ENCODE peak calls at places on chromosomes 13 and 19, in six cellular contexts. One of them, this sample, is unnamed.

GRCh38 chr13:98172570-98173405 is 4.3 kb downstream of the RNF113B start:
- DNase-seq in esophagus squamous epithelium: no peak
- DNase-seq in neural progenitor cell: no peak
- DNase-seq in right atrium auricular region: no peak
- DNase-seq in Peyer's patch: no peak
- DNase-seq in RWPE2: no peak
- DNase-seq in this sample: no peak

GRCh38 chr13:90835826-90836225 is 511.7 kb upstream of the MIR17HG start:
- DNase-seq in esophagus squamous epithelium: no peak
- DNase-seq in neural progenitor cell: no peak
- DNase-seq in right atrium auricular region: no peak
- DNase-seq in Peyer's patch: no peak
- DNase-seq in RWPE2: no peak
- DNase-seq in this sample: no peak

GRCh38 chr13:109235901-109236300 is 550.5 kb downstream of the IRS2 start:
- DNase-seq in esophagus squamous epithelium: no peak
- DNase-seq in neural progenitor cell: no peak
- DNase-seq in right atrium auricular region: no peak
- DNase-seq in Peyer's patch: no peak
- DNase-seq in RWPE2: no peak
- DNase-seq in this sample: no peak

GRCh38 chr19:19618384-19619051 is at the start of gene PBX4:
- DNase-seq in esophagus squamous epithelium: peak; percentile 77
- DNase-seq in neural progenitor cell: peak; percentile 99
- DNase-seq in right atrium auricular region: peak; percentile 86
- DNase-seq in Peyer's patch: peak; percentile 99
- DNase-seq in RWPE2: peak; percentile 95
- DNase-seq in this sample: peak; percentile 90

GRCh38 chr19:18385675-18386542 is at the start of gene GDF15:
- DNase-seq in esophagus squamous epithelium: no peak
- DNase-seq in neural progenitor cell: peak; percentile 73
- DNase-seq in right atrium auricular region: no peak
- DNase-seq in Peyer's patch: peak; percentile 94
- DNase-seq in RWPE2: no peak
- DNase-seq in this sample: peak; percentile 94

GRCh38 chr13:27659466-27659865 is 37.8 kb downstream of the POLR1D start:
- DNase-seq in esophagus squamous epithelium: no peak
- DNase-seq in neural progenitor cell: no peak
- DNase-seq in right atrium auricular region: no peak
- DNase-seq in Peyer's patch: no peak
- DNase-seq in RWPE2: no peak
- DNase-seq in this sample: no peak

GRCh38 chr13:76885203-76886004 is 801 bp downstream of the KCTD12 start:
- DNase-seq in esophagus squamous epithelium: peak; percentile 21
- DNase-seq in neural progenitor cell: peak; percentile 79
- DNase-seq in right atrium auricular region: peak; percentile 83
- DNase-seq in Peyer's patch: peak; percentile 81
- DNase-seq in RWPE2: peak; percentile 70
- DNase-seq in this sample: peak; percentile 88

GRCh38 chr13:24217601-24218281 is 57.2 kb downstream of the SPATA13 start:
- DNase-seq in esophagus squamous epithelium: no peak
- DNase-seq in neural progenitor cell: no peak
- DNase-seq in right atrium auricular region: no peak
- DNase-seq in Peyer's patch: peak; percentile 85
- DNase-seq in RWPE2: no peak
- DNase-seq in this sample: no peak

GRCh38 chr19:28880735-28881401 is 332.1 kb downstream of the UQCRFS1 start:
- DNase-seq in esophagus squamous epithelium: no peak
- DNase-seq in neural progenitor cell: no peak
- DNase-seq in right atrium auricular region: no peak
- DNase-seq in Peyer's patch: no peak
- DNase-seq in RWPE2: no peak
- DNase-seq in this sample: no peak

GRCh38 chr19:1267441-1268391 is 1.4 kb upstream of the CIRBP start:
- DNase-seq in esophagus squamous epithelium: no peak
- DNase-seq in neural progenitor cell: peak; percentile 58
- DNase-seq in right atrium auricular region: no peak
- DNase-seq in Peyer's patch: no peak
- DNase-seq in RWPE2: no peak
- DNase-seq in this sample: no peak

GRCh38 chr13:104854007-104854406 is 1681.5 kb downstream of the EFNB2 start:
- DNase-seq in esophagus squamous epithelium: no peak
- DNase-seq in neural progenitor cell: peak; percentile 8
- DNase-seq in right atrium auricular region: no peak
- DNase-seq in Peyer's patch: no peak
- DNase-seq in RWPE2: no peak
- DNase-seq in this sample: no peak

GRCh38 chr19:9940778-9941177 is 4.5 kb upstream of the OLFM2 start:
- DNase-seq in esophagus squamous epithelium: no peak
- DNase-seq in neural progenitor cell: no peak
- DNase-seq in right atrium auricular region: no peak
- DNase-seq in Peyer's patch: no peak
- DNase-seq in RWPE2: no peak
- DNase-seq in this sample: no peak

GRCh38 chr13:20901668-20902437 is 693 bp downstream of the XPO4 start:
- DNase-seq in esophagus squamous epithelium: no peak
- DNase-seq in neural progenitor cell: peak; percentile 52
- DNase-seq in right atrium auricular region: no peak
- DNase-seq in Peyer's patch: peak; percentile 56
- DNase-seq in RWPE2: no peak
- DNase-seq in this sample: peak; percentile 36

GRCh38 chr19:6020972-6021805 is 43.2 kb upstream of the RANBP3 start:
- DNase-seq in esophagus squamous epithelium: no peak
- DNase-seq in neural progenitor cell: no peak
- DNase-seq in right atrium auricular region: no peak
- DNase-seq in Peyer's patch: no peak
- DNase-seq in RWPE2: no peak
- DNase-seq in this sample: peak; percentile 66

GRCh38 chr19:34409189-34410164 is 5.3 kb downstream of the PDCD2L start:
- DNase-seq in esophagus squamous epithelium: no peak
- DNase-seq in neural progenitor cell: no peak
- DNase-seq in right atrium auricular region: no peak
- DNase-seq in Peyer's patch: peak; percentile 13
- DNase-seq in RWPE2: peak; percentile 33
- DNase-seq in this sample: no peak

GRCh38 chr19:16519230-16519687 is 23.0 kb downstream of the CHERP start:
- DNase-seq in esophagus squamous epithelium: no peak
- DNase-seq in neural progenitor cell: no peak
- DNase-seq in right atrium auricular region: no peak
- DNase-seq in Peyer's patch: no peak
- DNase-seq in RWPE2: peak; percentile 58
- DNase-seq in this sample: no peak

GRCh38 chr13:55073000-55073399 is 2044.4 kb downstream of the OLFM4 start:
- DNase-seq in esophagus squamous epithelium: no peak
- DNase-seq in neural progenitor cell: no peak
- DNase-seq in right atrium auricular region: no peak
- DNase-seq in Peyer's patch: no peak
- DNase-seq in RWPE2: no peak
- DNase-seq in this sample: no peak

GRCh38 chr19:38514812-38515633 is 81.5 kb downstream of the RYR1 start:
- DNase-seq in esophagus squamous epithelium: no peak
- DNase-seq in neural progenitor cell: peak; percentile 83
- DNase-seq in right atrium auricular region: peak; percentile 71
- DNase-seq in Peyer's patch: peak; percentile 83
- DNase-seq in RWPE2: no peak
- DNase-seq in this sample: peak; percentile 76

GRCh38 chr13:113954046-113954841 is 19.6 kb downstream of the C13orf46 start:
- DNase-seq in esophagus squamous epithelium: no peak
- DNase-seq in neural progenitor cell: no peak
- DNase-seq in right atrium auricular region: no peak
- DNase-seq in Peyer's patch: no peak
- DNase-seq in RWPE2: no peak
- DNase-seq in this sample: peak; percentile 32

GRCh38 chr13:65966991-65967451 is 1263.1 kb downstream of the PCDH9 start:
- DNase-seq in esophagus squamous epithelium: no peak
- DNase-seq in neural progenitor cell: peak; percentile 53
- DNase-seq in right atrium auricular region: no peak
- DNase-seq in Peyer's patch: no peak
- DNase-seq in RWPE2: no peak
- DNase-seq in this sample: no peak

GRCh38 chr19:54454781-54455675 is 6.0 kb downstream of the LENG8 start:
- DNase-seq in esophagus squamous epithelium: no peak
- DNase-seq in neural progenitor cell: no peak
- DNase-seq in right atrium auricular region: no peak
- DNase-seq in Peyer's patch: no peak
- DNase-seq in RWPE2: peak; percentile 65
- DNase-seq in this sample: peak; percentile 75

GRCh38 chr19:29748996-29749395 is 33.9 kb upstream of the C19orf12 start:
- DNase-seq in esophagus squamous epithelium: no peak
- DNase-seq in neural progenitor cell: no peak
- DNase-seq in right atrium auricular region: no peak
- DNase-seq in Peyer's patch: no peak
- DNase-seq in RWPE2: no peak
- DNase-seq in this sample: no peak

GRCh38 chr19:610071-610800 is 20.6 kb downstream of the HCN2 start:
- DNase-seq in esophagus squamous epithelium: no peak
- DNase-seq in neural progenitor cell: no peak
- DNase-seq in right atrium auricular region: no peak
- DNase-seq in Peyer's patch: peak; percentile 78
- DNase-seq in RWPE2: no peak
- DNase-seq in this sample: no peak

GRCh38 chr19:33376423-33376822 is 2.9 kb downstream of the CEBPG start:
- DNase-seq in esophagus squamous epithelium: no peak
- DNase-seq in neural progenitor cell: no peak
- DNase-seq in right atrium auricular region: peak; percentile 94
- DNase-seq in Peyer's patch: peak; percentile 94
- DNase-seq in RWPE2: no peak
- DNase-seq in this sample: no peak

GRCh38 chr19:17246681-17247425 is 1.1 kb upstream of the NR2F6 start:
- DNase-seq in esophagus squamous epithelium: no peak
- DNase-seq in neural progenitor cell: no peak
- DNase-seq in right atrium auricular region: no peak
- DNase-seq in Peyer's patch: peak; percentile 79
- DNase-seq in RWPE2: no peak
- DNase-seq in this sample: peak; percentile 61

GRCh38 chr13:113110048-113110851 is 4.7 kb downstream of the F7 start:
- DNase-seq in esophagus squamous epithelium: no peak
- DNase-seq in neural progenitor cell: no peak
- DNase-seq in right atrium auricular region: no peak
- DNase-seq in Peyer's patch: peak; percentile 43
- DNase-seq in RWPE2: peak; percentile 41
- DNase-seq in this sample: no peak

GRCh38 chr19:33248553-33248953 is 22.9 kb upstream of the SLC7A10 start:
- DNase-seq in esophagus squamous epithelium: no peak
- DNase-seq in neural progenitor cell: no peak
- DNase-seq in right atrium auricular region: no peak
- DNase-seq in Peyer's patch: no peak
- DNase-seq in RWPE2: no peak
- DNase-seq in this sample: peak; percentile 65

GRCh38 chr13:101144808-101145419 is 271.4 kb downstream of the NALCN start:
- DNase-seq in esophagus squamous epithelium: no peak
- DNase-seq in neural progenitor cell: peak; percentile 72
- DNase-seq in right atrium auricular region: no peak
- DNase-seq in Peyer's patch: no peak
- DNase-seq in RWPE2: no peak
- DNase-seq in this sample: no peak

GRCh38 chr13:33556828-33557227 is 261.1 kb upstream of the RFC3 start:
- DNase-seq in esophagus squamous epithelium: no peak
- DNase-seq in neural progenitor cell: no peak
- DNase-seq in right atrium auricular region: no peak
- DNase-seq in Peyer's patch: no peak
- DNase-seq in RWPE2: no peak
- DNase-seq in this sample: no peak

GRCh38 chr13:99867535-99868271 is 103.9 kb downstream of the ZIC5 start:
- DNase-seq in esophagus squamous epithelium: no peak
- DNase-seq in neural progenitor cell: no peak
- DNase-seq in right atrium auricular region: no peak
- DNase-seq in Peyer's patch: no peak
- DNase-seq in RWPE2: no peak
- DNase-seq in this sample: no peak
- TF ChIP-seq CTCF in esophagus squamous epithelium: no peak
- TF ChIP-seq CTCF in neural progenitor cell: no peak
- TF ChIP-seq CTCF in right atrium auricular region: no peak
- TF ChIP-seq CTCF in Peyer's patch: no peak
- TF ChIP-seq CTCF in RWPE2: no peak
- TF ChIP-seq CTCF in this sample: no peak

GRCh38 chr13:43077906-43078305 is 54.5 kb downstream of the DNAJC15 start:
- DNase-seq in esophagus squamous epithelium: no peak
- DNase-seq in neural progenitor cell: peak; percentile 56
- DNase-seq in right atrium auricular region: no peak
- DNase-seq in Peyer's patch: no peak
- DNase-seq in RWPE2: no peak
- DNase-seq in this sample: no peak
- H3K27ac ChIP-seq in esophagus squamous epithelium: no peak overlapping the region
- H3K27ac ChIP-seq in neural progenitor cell: peak overlapping the region; percentile 56
- H3K27ac ChIP-seq in right atrium auricular region: no peak overlapping the region
- H3K27ac ChIP-seq in Peyer's patch: no peak overlapping the region
- H3K27ac ChIP-seq in RWPE2: no peak overlapping the region
- H3K27ac ChIP-seq in this sample: no peak overlapping the region

DNA sequence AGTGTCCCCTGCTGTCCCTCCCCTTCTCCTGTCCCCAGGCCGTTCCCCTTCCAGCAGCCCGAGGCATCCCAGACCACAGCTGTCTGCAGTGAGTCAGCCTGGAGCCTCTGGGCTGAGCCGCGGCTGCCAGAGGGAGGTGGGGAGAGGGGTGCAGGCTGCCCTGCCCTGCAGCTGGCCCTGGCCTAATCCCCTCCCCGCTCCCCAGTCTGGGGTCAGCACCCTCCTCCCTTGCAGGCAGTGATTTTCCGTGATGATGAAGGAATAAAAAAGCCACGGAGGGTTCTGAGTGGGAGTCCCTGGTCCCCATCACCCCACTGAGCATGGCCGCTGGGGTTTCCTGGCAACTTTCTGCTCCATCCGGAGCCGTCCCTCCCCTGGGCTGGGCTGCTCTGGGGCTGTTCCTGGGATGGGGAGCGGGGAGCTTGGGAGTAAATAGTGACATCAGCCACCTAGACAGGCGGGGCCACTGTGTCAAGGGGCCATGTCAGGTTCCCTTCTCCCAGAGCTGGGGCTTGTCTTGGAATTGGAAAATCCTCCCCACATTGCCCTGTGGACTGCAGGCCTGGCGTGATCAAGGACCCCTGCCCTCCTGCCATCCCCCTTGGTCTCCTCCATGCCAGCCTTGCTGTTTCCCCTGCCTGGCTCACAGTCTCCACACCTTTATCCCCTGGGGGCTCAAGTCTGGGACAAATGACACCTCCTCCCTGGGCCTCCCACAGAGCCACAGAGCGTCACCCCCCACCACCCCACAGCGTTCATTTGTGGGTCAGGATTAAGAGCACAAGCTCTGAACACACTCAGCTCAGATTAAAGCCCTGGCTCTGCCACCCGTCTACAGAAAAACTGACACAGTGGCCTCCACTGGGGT is 16.7 kb downstream of the SPC24 start:
- DNase-seq in esophagus squamous epithelium: no peak
- DNase-seq in neural progenitor cell: peak; percentile 78
- DNase-seq in right atrium auricular region: peak; percentile 91
- DNase-seq in Peyer's patch: peak; percentile 67
- DNase-seq in RWPE2: peak; percentile 86
- DNase-seq in this sample: peak; percentile 50
- H3K4me1 ChIP-seq in esophagus squamous epithelium: peaks cover 47% of the 10 kb centered on the region
- H3K4me1 ChIP-seq in neural progenitor cell: peaks cover 23% of the 10 kb centered on the region
- H3K4me1 ChIP-seq in right atrium auricular region: peaks cover 67% of the 10 kb centered on the region
- H3K4me1 ChIP-seq in Peyer's patch: peaks cover 6% of the 10 kb centered on the region
- H3K4me1 ChIP-seq in RWPE2: peaks cover 34% of the 10 kb centered on the region
- H3K4me1 ChIP-seq in this sample: peaks cover 12% of the 10 kb centered on the region

DNA sequence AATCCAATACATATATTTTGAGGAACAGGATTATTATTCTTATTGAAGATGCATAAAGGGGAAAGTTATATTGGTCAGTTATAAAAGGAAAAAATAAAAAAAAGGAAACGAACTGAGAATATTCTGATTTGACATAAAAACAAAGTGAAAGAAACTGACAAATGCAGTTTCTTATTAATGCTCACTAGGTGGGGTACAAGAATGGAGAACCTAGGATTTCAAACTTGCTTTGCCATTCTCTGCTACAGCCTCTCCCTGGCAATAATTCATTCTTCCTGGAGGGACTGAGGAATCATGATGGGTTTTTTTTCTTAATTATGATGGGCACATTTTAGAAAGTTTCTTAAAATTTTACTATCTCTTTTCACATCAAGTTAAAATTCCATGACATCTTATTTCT is 154.9 kb downstream of the PCDH9 start:
- DNase-seq in esophagus squamous epithelium: no peak
- DNase-seq in neural progenitor cell: no peak
- DNase-seq in right atrium auricular region: no peak
- DNase-seq in Peyer's patch: no peak
- DNase-seq in RWPE2: no peak
- DNase-seq in this sample: no peak
- TF ChIP-seq CTCF in esophagus squamous epithelium: no peak
- TF ChIP-seq CTCF in neural progenitor cell: no peak
- TF ChIP-seq CTCF in right atrium auricular region: peak; percentile 57
- TF ChIP-seq CTCF in Peyer's patch: no peak
- TF ChIP-seq CTCF in RWPE2: peak; percentile 37
- TF ChIP-seq CTCF in this sample: no peak

This sample was measured in pancreas.